ENCODE peak calls at places on chromosomes 16 and 17, in five cellular contexts. One of them, this sample, is unnamed.

GRCh38 chr16:83940630-83941378 is 12.2 kb upstream of the OSGIN1 start:
- DNase-seq in ascending aorta: no peak
- DNase-seq in BE2C: peak; percentile 54
- DNase-seq in mammary epithelial cell: no peak
- DNase-seq in left ventricle myocardium inferior: no peak
- DNase-seq in this sample: no peak

GRCh38 chr16:48136547-48137360 is 19.0 kb downstream of the ABCC12 start:
- DNase-seq in left ventricle myocardium inferior: no peak
- DNase-seq in BE2C: no peak
- DNase-seq in ascending aorta: no peak
- DNase-seq in mammary epithelial cell: no peak
- DNase-seq in this sample: peak; percentile 30

GRCh38 chr16:14452066-14452465 is 178.0 kb downstream of the PARN start:
- DNase-seq in left ventricle myocardium inferior: no peak
- DNase-seq in BE2C: no peak
- DNase-seq in mammary epithelial cell: no peak
- DNase-seq in ascending aorta: no peak
- DNase-seq in this sample: no peak

GRCh38 chr16:1984347-1985225 is 593 bp downstream of the GFER start:
- DNase-seq in left ventricle myocardium inferior: no peak
- DNase-seq in ascending aorta: no peak
- DNase-seq in mammary epithelial cell: peak; percentile 6
- DNase-seq in BE2C: no peak
- DNase-seq in this sample: no peak

GRCh38 chr17:61203765-61204164 is 195.9 kb upstream of the TBX2 start:
- DNase-seq in mammary epithelial cell: no peak
- DNase-seq in BE2C: no peak
- DNase-seq in left ventricle myocardium inferior: no peak
- DNase-seq in ascending aorta: no peak
- DNase-seq in this sample: no peak

GRCh38 chr17:76585048-76585648 is 512 bp downstream of the ST6GALNAC2 start:
- DNase-seq in BE2C: no peak
- DNase-seq in left ventricle myocardium inferior: no peak
- DNase-seq in mammary epithelial cell: peak; percentile 63
- DNase-seq in ascending aorta: no peak
- DNase-seq in this sample: peak; percentile 32

GRCh38 chr16:88524274-88524972 is 45.8 kb upstream of the ZC3H18 start:
- DNase-seq in BE2C: no peak
- DNase-seq in mammary epithelial cell: no peak
- DNase-seq in left ventricle myocardium inferior: no peak
- DNase-seq in ascending aorta: no peak
- DNase-seq in this sample: no peak

GRCh38 chr16:4401094-4401501 is 15.3 kb downstream of the CORO7 start:
- DNase-seq in mammary epithelial cell: no peak
- DNase-seq in ascending aorta: peak; percentile 58
- DNase-seq in left ventricle myocardium inferior: no peak
- DNase-seq in BE2C: no peak
- DNase-seq in this sample: no peak

GRCh38 chr17:56440391-56440790 is 153.1 kb upstream of the NOG start:
- DNase-seq in BE2C: no peak
- DNase-seq in ascending aorta: no peak
- DNase-seq in mammary epithelial cell: peak; percentile 26
- DNase-seq in left ventricle myocardium inferior: no peak
- DNase-seq in this sample: no peak

GRCh38 chr17:81037026-81037782 is 2.3 kb downstream of the BAIAP2 start:
- DNase-seq in left ventricle myocardium inferior: peak; percentile 80
- DNase-seq in ascending aorta: peak; percentile 87
- DNase-seq in mammary epithelial cell: no peak
- DNase-seq in BE2C: peak; percentile 74
- DNase-seq in this sample: no peak

GRCh38 chr17:73757324-73757942 is 113.2 kb upstream of the SDK2 start:
- DNase-seq in mammary epithelial cell: no peak
- DNase-seq in ascending aorta: no peak
- DNase-seq in left ventricle myocardium inferior: no peak
- DNase-seq in BE2C: no peak
- DNase-seq in this sample: no peak

GRCh38 chr16:70805380-70805779 is 4.4 kb upstream of the VAC14 start:
- DNase-seq in left ventricle myocardium inferior: no peak
- DNase-seq in mammary epithelial cell: peak; percentile 45
- DNase-seq in ascending aorta: no peak
- DNase-seq in BE2C: no peak
- DNase-seq in this sample: no peak

GRCh38 chr16:83913234-83913633 is 14.3 kb downstream of the MLYCD start:
- DNase-seq in ascending aorta: no peak
- DNase-seq in mammary epithelial cell: no peak
- DNase-seq in BE2C: no peak
- DNase-seq in left ventricle myocardium inferior: peak; percentile 85
- DNase-seq in this sample: peak; percentile 43

GRCh38 chr17:77332981-77333685 is 192.4 kb downstream of the SEC14L1 start:
- DNase-seq in mammary epithelial cell: peak; percentile 90
- DNase-seq in ascending aorta: peak; percentile 33
- DNase-seq in left ventricle myocardium inferior: no peak
- DNase-seq in BE2C: no peak
- DNase-seq in this sample: peak; percentile 76

GRCh38 chr17:57296231-57296630 is 39.9 kb downstream of the MSI2 start:
- DNase-seq in ascending aorta: no peak
- DNase-seq in mammary epithelial cell: no peak
- DNase-seq in left ventricle myocardium inferior: no peak
- DNase-seq in BE2C: no peak
- DNase-seq in this sample: no peak

GRCh38 chr16:19884021-19884485 is 595 bp downstream of the GPRC5B start:
- DNase-seq in mammary epithelial cell: no peak
- DNase-seq in left ventricle myocardium inferior: peak; percentile 23
- DNase-seq in ascending aorta: no peak
- DNase-seq in BE2C: peak; percentile 16
- DNase-seq in this sample: peak; percentile 38

GRCh38 chr17:68197091-68197996 is 50.5 kb upstream of the AMZ2 start:
- DNase-seq in ascending aorta: no peak
- DNase-seq in BE2C: no peak
- DNase-seq in left ventricle myocardium inferior: peak; percentile 21
- DNase-seq in mammary epithelial cell: no peak
- DNase-seq in this sample: no peak

GRCh38 chr17:61867033-61867432 is 3.7 kb upstream of the BRIP1 start:
- DNase-seq in mammary epithelial cell: no peak
- DNase-seq in BE2C: no peak
- DNase-seq in ascending aorta: no peak
- DNase-seq in left ventricle myocardium inferior: no peak
- DNase-seq in this sample: no peak

GRCh38 chr16:85912271-85912974 is 13.5 kb downstream of the IRF8 start:
- DNase-seq in ascending aorta: no peak
- DNase-seq in left ventricle myocardium inferior: no peak
- DNase-seq in mammary epithelial cell: no peak
- DNase-seq in BE2C: no peak
- DNase-seq in this sample: no peak

GRCh38 chr17:8758137-8758596 is at the start of gene SPDYE4:
- DNase-seq in left ventricle myocardium inferior: no peak
- DNase-seq in mammary epithelial cell: no peak
- DNase-seq in ascending aorta: no peak
- DNase-seq in BE2C: no peak
- DNase-seq in this sample: no peak

GRCh38 chr17:28227278-28228108 is 91.5 kb upstream of the TMEM97 start:
- DNase-seq in left ventricle myocardium inferior: no peak
- DNase-seq in mammary epithelial cell: peak; percentile 73
- DNase-seq in BE2C: peak; percentile 21
- DNase-seq in ascending aorta: peak; percentile 67
- DNase-seq in this sample: peak; percentile 84

GRCh38 chr16:76941091-76941490 is 249.9 kb upstream of the MON1B start:
- DNase-seq in mammary epithelial cell: no peak
- DNase-seq in BE2C: no peak
- DNase-seq in left ventricle myocardium inferior: no peak
- DNase-seq in ascending aorta: no peak
- DNase-seq in this sample: no peak

GRCh38 chr16:70250748-70251650 is 741 bp downstream of the EXOSC6 start:
- DNase-seq in ascending aorta: no peak
- DNase-seq in BE2C: peak; percentile 55
- DNase-seq in mammary epithelial cell: peak; percentile 48
- DNase-seq in left ventricle myocardium inferior: no peak
- DNase-seq in this sample: peak; percentile 65

GRCh38 chr17:64920026-64920418 is 744 bp upstream of the LRRC37A3 start:
- DNase-seq in BE2C: no peak
- DNase-seq in ascending aorta: peak; percentile 66
- DNase-seq in left ventricle myocardium inferior: no peak
- DNase-seq in mammary epithelial cell: no peak
- DNase-seq in this sample: peak; percentile 23

GRCh38 chr17:77247048-77247541 is 106.3 kb downstream of the SEC14L1 start:
- DNase-seq in mammary epithelial cell: peak; percentile 47
- DNase-seq in left ventricle myocardium inferior: peak; percentile 87
- DNase-seq in ascending aorta: peak; percentile 87
- DNase-seq in BE2C: peak; percentile 92
- DNase-seq in this sample: peak; percentile 88

GRCh38 chr17:12592941-12593340 is 72.7 kb upstream of the MYOCD start:
- DNase-seq in mammary epithelial cell: no peak
- DNase-seq in ascending aorta: no peak
- DNase-seq in BE2C: no peak
- DNase-seq in left ventricle myocardium inferior: no peak
- DNase-seq in this sample: no peak

GRCh38 chr16:1941924-1942809 is 832 bp downstream of the MSRB1 start:
- DNase-seq in ascending aorta: no peak
- DNase-seq in mammary epithelial cell: peak; percentile 51
- DNase-seq in left ventricle myocardium inferior: no peak
- DNase-seq in BE2C: no peak
- DNase-seq in this sample: no peak

GRCh38 chr16:82741073-82741615 is 114.4 kb downstream of the CDH13 start:
- DNase-seq in BE2C: no peak
- DNase-seq in mammary epithelial cell: peak; percentile 31
- DNase-seq in ascending aorta: no peak
- DNase-seq in left ventricle myocardium inferior: no peak
- DNase-seq in this sample: no peak

GRCh38 chr16:75218256-75219076 is at the start of gene CTRB1:
- DNase-seq in left ventricle myocardium inferior: no peak
- DNase-seq in ascending aorta: no peak
- DNase-seq in BE2C: no peak
- DNase-seq in mammary epithelial cell: no peak
- DNase-seq in this sample: no peak

GRCh38 chr16:85220125-85220839 is 108.0 kb upstream of the CIBAR2 start:
- DNase-seq in left ventricle myocardium inferior: peak; percentile 83
- DNase-seq in ascending aorta: peak; percentile 84
- DNase-seq in BE2C: peak; percentile 87
- DNase-seq in mammary epithelial cell: peak; percentile 76
- DNase-seq in this sample: no peak

GRCh38 chr16:78782572-78782971 is 683.1 kb downstream of the WWOX start:
- DNase-seq in mammary epithelial cell: no peak
- DNase-seq in BE2C: no peak
- DNase-seq in left ventricle myocardium inferior: no peak
- DNase-seq in ascending aorta: no peak
- DNase-seq in this sample: no peak

GRCh38 chr17:78163881-78164747 is 4.3 kb upstream of the SYNGR2 start:
- DNase-seq in mammary epithelial cell: no peak
- DNase-seq in left ventricle myocardium inferior: no peak
- DNase-seq in BE2C: no peak
- DNase-seq in ascending aorta: no peak
- DNase-seq in this sample: no peak

GRCh38 chr17:56898874-56899273 is 15.0 kb downstream of the TRIM25 start:
- DNase-seq in ascending aorta: peak; percentile 50
- DNase-seq in left ventricle myocardium inferior: no peak
- DNase-seq in mammary epithelial cell: no peak
- DNase-seq in BE2C: peak; percentile 15
- DNase-seq in this sample: no peak

GRCh38 chr16:31460582-31461002 is 1.3 kb downstream of the ARMC5 start:
- DNase-seq in left ventricle myocardium inferior: no peak
- DNase-seq in BE2C: no peak
- DNase-seq in mammary epithelial cell: peak; percentile 39
- DNase-seq in ascending aorta: peak; percentile 60
- DNase-seq in this sample: peak; percentile 66
- H3K4me1 ChIP-seq in left ventricle myocardium inferior: peaks cover 48% of the 10 kb centered on the region
- H3K4me1 ChIP-seq in BE2C: peaks cover 4% of the 10 kb centered on the region
- H3K4me1 ChIP-seq in mammary epithelial cell: peaks cover 35% of the 10 kb centered on the region
- H3K4me1 ChIP-seq in ascending aorta: peaks cover 20% of the 10 kb centered on the region
- H3K4me1 ChIP-seq in this sample: peaks cover 7% of the 10 kb centered on the region

GRCh38 chr17:17661834-17662233 is 19.4 kb upstream of the RAI1 start:
- DNase-seq in BE2C: peak; percentile 12
- DNase-seq in mammary epithelial cell: no peak
- DNase-seq in ascending aorta: no peak
- DNase-seq in left ventricle myocardium inferior: no peak
- DNase-seq in this sample: peak; percentile 31
- TF ChIP-seq CTCF in BE2C: peak; percentile 39
- TF ChIP-seq CTCF in mammary epithelial cell: no peak
- TF ChIP-seq CTCF in ascending aorta: no peak
- TF ChIP-seq CTCF in left ventricle myocardium inferior: no peak
- TF ChIP-seq CTCF in this sample: no peak

GRCh38 chr17:49634487-49634865 is 43.4 kb downstream of the SPOP start:
- DNase-seq in left ventricle myocardium inferior: no peak
- DNase-seq in mammary epithelial cell: no peak
- DNase-seq in BE2C: no peak
- DNase-seq in ascending aorta: no peak
- DNase-seq in this sample: no peak
- H3K4me1 ChIP-seq in left ventricle myocardium inferior: peaks cover 98% of the 10 kb centered on the region
- H3K4me1 ChIP-seq in mammary epithelial cell: no peaks in the 10 kb centered on the region
- H3K4me1 ChIP-seq in BE2C: peaks cover 7% of the 10 kb centered on the region
- H3K4me1 ChIP-seq in ascending aorta: peaks cover 29% of the 10 kb centered on the region
- H3K4me1 ChIP-seq in this sample: peaks cover 34% of the 10 kb centered on the region

DNA sequence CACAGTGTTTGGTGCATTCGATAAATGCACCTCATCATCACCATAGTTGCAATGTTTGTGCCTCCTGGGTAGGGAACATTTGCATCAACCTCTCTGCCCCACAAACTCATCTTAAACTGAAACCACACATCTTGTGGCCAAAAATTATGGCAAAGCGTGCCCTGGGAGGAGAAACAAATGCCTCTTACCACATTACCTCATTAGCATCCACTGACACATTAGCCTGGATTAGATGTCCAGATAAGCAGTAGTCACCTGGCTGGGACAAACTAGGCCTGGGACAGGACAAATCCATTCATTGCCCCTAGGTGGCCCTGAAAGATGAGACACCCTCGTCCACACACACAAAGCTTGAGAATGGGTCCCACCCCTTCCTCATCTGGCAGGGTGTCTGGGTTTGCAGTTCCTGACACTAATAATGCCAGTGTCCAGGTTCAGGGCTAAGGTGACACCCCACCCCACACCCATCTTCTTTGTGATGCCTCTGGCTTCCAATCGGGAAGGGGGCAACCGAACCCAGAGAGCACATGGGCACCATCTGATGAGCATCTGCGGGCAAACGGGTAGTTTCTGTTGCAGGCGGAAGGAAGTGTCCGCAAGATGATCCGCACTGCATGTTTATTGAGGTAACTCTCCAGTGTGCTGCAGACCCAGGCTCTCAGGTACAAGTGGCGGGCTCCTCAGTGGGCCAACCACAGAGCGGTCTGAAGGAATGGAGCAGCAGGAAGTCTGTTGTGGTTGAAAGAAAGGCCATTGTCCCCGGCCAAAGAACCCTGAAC is 8.6 kb downstream of the XYLT1 start:
- DNase-seq in mammary epithelial cell: no peak
- DNase-seq in BE2C: no peak
- DNase-seq in left ventricle myocardium inferior: no peak
- DNase-seq in ascending aorta: no peak
- DNase-seq in this sample: no peak
- TF ChIP-seq CTCF in mammary epithelial cell: no peak
- TF ChIP-seq CTCF in BE2C: no peak
- TF ChIP-seq CTCF in left ventricle myocardium inferior: no peak
- TF ChIP-seq CTCF in ascending aorta: no peak
- TF ChIP-seq CTCF in this sample: no peak